ENCODE peak calls at places on chromosomes 5 and 9, in nine cellular contexts. One of them, this sample, is unnamed.
A peak's percentile ranks its signal among the peaks of the same experiment; 100 is the strongest.

GRCh38 chr5:168712280-168712924 is 133.2 kb upstream of the PANK3 start:
- DNase-seq in AG08396: peak; percentile 66
- DNase-seq in activated CD4-positive, alpha-beta T cell treated with anti-CD3 and anti-CD28 coated beads, Interleukin-2, amount 50 U/mL, for 24 hours: no peak
- DNase-seq in NCI-H345: no peak
- DNase-seq in central memory CD8-positive, alpha-beta T cell: no peak
- DNase-seq in stimulated activated CD8-positive, alpha-beta memory T cell treated with anti-CD3 and anti-CD28 coated beads, Interleukin-12 subunit alpha, Interleukin-12 subunit beta, amount 100 ng/mL, for 1 hour: no peak
- DNase-seq in activated gamma-delta T cell treated with Interleukin-2 at 50 U/mL for 16 hours: no peak
- DNase-seq in DMS153: no peak
- DNase-seq in aorta: peak; percentile 67
- DNase-seq in this sample: no peak

GRCh38 chr5:115069087-115069968 is 100.4 kb downstream of the TRIM36 start:
- DNase-seq in AG08396: peak; percentile 39
- DNase-seq in activated CD4-positive, alpha-beta T cell treated with anti-CD3 and anti-CD28 coated beads, Interleukin-2, amount 50 U/mL, for 24 hours: no peak
- DNase-seq in NCI-H345: peak; percentile 7
- DNase-seq in central memory CD8-positive, alpha-beta T cell: no peak
- DNase-seq in stimulated activated CD8-positive, alpha-beta memory T cell treated with anti-CD3 and anti-CD28 coated beads, Interleukin-12 subunit alpha, Interleukin-12 subunit beta, amount 100 ng/mL, for 1 hour: no peak
- DNase-seq in activated gamma-delta T cell treated with Interleukin-2 at 50 U/mL for 16 hours: no peak
- DNase-seq in DMS153: no peak
- DNase-seq in aorta: no peak
- DNase-seq in this sample: no peak

GRCh38 chr5:67528953-67529352 is 332.4 kb upstream of the CD180 start:
- DNase-seq in AG08396: no peak
- DNase-seq in activated CD4-positive, alpha-beta T cell treated with anti-CD3 and anti-CD28 coated beads, Interleukin-2, amount 50 U/mL, for 24 hours: no peak
- DNase-seq in NCI-H345: no peak
- DNase-seq in central memory CD8-positive, alpha-beta T cell: no peak
- DNase-seq in stimulated activated CD8-positive, alpha-beta memory T cell treated with anti-CD3 and anti-CD28 coated beads, Interleukin-12 subunit alpha, Interleukin-12 subunit beta, amount 100 ng/mL, for 1 hour: no peak
- DNase-seq in activated gamma-delta T cell treated with Interleukin-2 at 50 U/mL for 16 hours: no peak
- DNase-seq in DMS153: no peak
- DNase-seq in aorta: no peak
- DNase-seq in this sample: no peak

GRCh38 chr5:178284095-178284675 is 51.6 kb upstream of the PHYKPL start:
- DNase-seq in AG08396: no peak
- DNase-seq in activated CD4-positive, alpha-beta T cell treated with anti-CD3 and anti-CD28 coated beads, Interleukin-2, amount 50 U/mL, for 24 hours: no peak
- DNase-seq in NCI-H345: no peak
- DNase-seq in central memory CD8-positive, alpha-beta T cell: no peak
- DNase-seq in stimulated activated CD8-positive, alpha-beta memory T cell treated with anti-CD3 and anti-CD28 coated beads, Interleukin-12 subunit alpha, Interleukin-12 subunit beta, amount 100 ng/mL, for 1 hour: no peak
- DNase-seq in activated gamma-delta T cell treated with Interleukin-2 at 50 U/mL for 16 hours: no peak
- DNase-seq in DMS153: no peak
- DNase-seq in aorta: no peak
- DNase-seq in this sample: no peak

GRCh38 chr9:93955356-93956182 is 414 bp upstream of the BARX1 start:
- DNase-seq in AG08396: no peak
- DNase-seq in activated CD4-positive, alpha-beta T cell treated with anti-CD3 and anti-CD28 coated beads, Interleukin-2, amount 50 U/mL, for 24 hours: no peak
- DNase-seq in NCI-H345: peak; percentile 66
- DNase-seq in central memory CD8-positive, alpha-beta T cell: no peak
- DNase-seq in stimulated activated CD8-positive, alpha-beta memory T cell treated with anti-CD3 and anti-CD28 coated beads, Interleukin-12 subunit alpha, Interleukin-12 subunit beta, amount 100 ng/mL, for 1 hour: no peak
- DNase-seq in activated gamma-delta T cell treated with Interleukin-2 at 50 U/mL for 16 hours: no peak
- DNase-seq in DMS153: no peak
- DNase-seq in aorta: no peak
- DNase-seq in this sample: peak; percentile 77

GRCh38 chr9:137176302-137177182 is 4.7 kb upstream of the TMEM210 start:
- DNase-seq in AG08396: peak; percentile 79
- DNase-seq in activated CD4-positive, alpha-beta T cell treated with anti-CD3 and anti-CD28 coated beads, Interleukin-2, amount 50 U/mL, for 24 hours: no peak
- DNase-seq in NCI-H345: no peak
- DNase-seq in central memory CD8-positive, alpha-beta T cell: no peak
- DNase-seq in stimulated activated CD8-positive, alpha-beta memory T cell treated with anti-CD3 and anti-CD28 coated beads, Interleukin-12 subunit alpha, Interleukin-12 subunit beta, amount 100 ng/mL, for 1 hour: no peak
- DNase-seq in activated gamma-delta T cell treated with Interleukin-2 at 50 U/mL for 16 hours: no peak
- DNase-seq in DMS153: peak; percentile 16
- DNase-seq in aorta: no peak
- DNase-seq in this sample: peak; percentile 15

GRCh38 chr9:37801287-37801850 is 772 bp downstream of the DCAF10 start:
- DNase-seq in AG08396: peak; percentile 59
- DNase-seq in activated CD4-positive, alpha-beta T cell treated with anti-CD3 and anti-CD28 coated beads, Interleukin-2, amount 50 U/mL, for 24 hours: no peak
- DNase-seq in NCI-H345: no peak
- DNase-seq in central memory CD8-positive, alpha-beta T cell: no peak
- DNase-seq in stimulated activated CD8-positive, alpha-beta memory T cell treated with anti-CD3 and anti-CD28 coated beads, Interleukin-12 subunit alpha, Interleukin-12 subunit beta, amount 100 ng/mL, for 1 hour: no peak
- DNase-seq in activated gamma-delta T cell treated with Interleukin-2 at 50 U/mL for 16 hours: peak; percentile 10
- DNase-seq in DMS153: no peak
- DNase-seq in aorta: no peak
- DNase-seq in this sample: no peak

GRCh38 chr5:142000709-142001484 is 11.9 kb downstream of the GNPDA1 start:
- DNase-seq in AG08396: no peak
- DNase-seq in activated CD4-positive, alpha-beta T cell treated with anti-CD3 and anti-CD28 coated beads, Interleukin-2, amount 50 U/mL, for 24 hours: no peak
- DNase-seq in NCI-H345: no peak
- DNase-seq in central memory CD8-positive, alpha-beta T cell: no peak
- DNase-seq in stimulated activated CD8-positive, alpha-beta memory T cell treated with anti-CD3 and anti-CD28 coated beads, Interleukin-12 subunit alpha, Interleukin-12 subunit beta, amount 100 ng/mL, for 1 hour: no peak
- DNase-seq in activated gamma-delta T cell treated with Interleukin-2 at 50 U/mL for 16 hours: no peak
- DNase-seq in DMS153: no peak
- DNase-seq in aorta: no peak
- DNase-seq in this sample: no peak

GRCh38 chr9:32992596-32993238 is 8.7 kb downstream of the APTX start:
- DNase-seq in AG08396: no peak
- DNase-seq in activated CD4-positive, alpha-beta T cell treated with anti-CD3 and anti-CD28 coated beads, Interleukin-2, amount 50 U/mL, for 24 hours: no peak
- DNase-seq in NCI-H345: no peak
- DNase-seq in central memory CD8-positive, alpha-beta T cell: no peak
- DNase-seq in stimulated activated CD8-positive, alpha-beta memory T cell treated with anti-CD3 and anti-CD28 coated beads, Interleukin-12 subunit alpha, Interleukin-12 subunit beta, amount 100 ng/mL, for 1 hour: no peak
- DNase-seq in activated gamma-delta T cell treated with Interleukin-2 at 50 U/mL for 16 hours: no peak
- DNase-seq in DMS153: no peak
- DNase-seq in aorta: no peak
- DNase-seq in this sample: no peak

GRCh38 chr5:149820536-149821503 is 90.7 kb downstream of the PPARGC1B start:
- DNase-seq in AG08396: no peak
- DNase-seq in activated CD4-positive, alpha-beta T cell treated with anti-CD3 and anti-CD28 coated beads, Interleukin-2, amount 50 U/mL, for 24 hours: no peak
- DNase-seq in NCI-H345: no peak
- DNase-seq in central memory CD8-positive, alpha-beta T cell: no peak
- DNase-seq in stimulated activated CD8-positive, alpha-beta memory T cell treated with anti-CD3 and anti-CD28 coated beads, Interleukin-12 subunit alpha, Interleukin-12 subunit beta, amount 100 ng/mL, for 1 hour: no peak
- DNase-seq in activated gamma-delta T cell treated with Interleukin-2 at 50 U/mL for 16 hours: no peak
- DNase-seq in DMS153: no peak
- DNase-seq in aorta: peak; percentile 21
- DNase-seq in this sample: no peak

GRCh38 chr5:135891804-135892203 is 3.8 kb downstream of the IL9 start:
- DNase-seq in AG08396: no peak
- DNase-seq in activated CD4-positive, alpha-beta T cell treated with anti-CD3 and anti-CD28 coated beads, Interleukin-2, amount 50 U/mL, for 24 hours: no peak
- DNase-seq in NCI-H345: no peak
- DNase-seq in central memory CD8-positive, alpha-beta T cell: no peak
- DNase-seq in stimulated activated CD8-positive, alpha-beta memory T cell treated with anti-CD3 and anti-CD28 coated beads, Interleukin-12 subunit alpha, Interleukin-12 subunit beta, amount 100 ng/mL, for 1 hour: no peak
- DNase-seq in activated gamma-delta T cell treated with Interleukin-2 at 50 U/mL for 16 hours: no peak
- DNase-seq in DMS153: no peak
- DNase-seq in aorta: no peak
- DNase-seq in this sample: no peak

GRCh38 chr5:89230178-89230577 is 347.2 kb upstream of the MEF2C start:
- DNase-seq in AG08396: no peak
- DNase-seq in activated CD4-positive, alpha-beta T cell treated with anti-CD3 and anti-CD28 coated beads, Interleukin-2, amount 50 U/mL, for 24 hours: no peak
- DNase-seq in NCI-H345: no peak
- DNase-seq in central memory CD8-positive, alpha-beta T cell: no peak
- DNase-seq in stimulated activated CD8-positive, alpha-beta memory T cell treated with anti-CD3 and anti-CD28 coated beads, Interleukin-12 subunit alpha, Interleukin-12 subunit beta, amount 100 ng/mL, for 1 hour: no peak
- DNase-seq in activated gamma-delta T cell treated with Interleukin-2 at 50 U/mL for 16 hours: no peak
- DNase-seq in DMS153: no peak
- DNase-seq in aorta: peak; percentile 34
- DNase-seq in this sample: no peak

GRCh38 chr9:132200706-132201105 is 38.8 kb downstream of the NTNG2 start:
- DNase-seq in AG08396: no peak
- DNase-seq in activated CD4-positive, alpha-beta T cell treated with anti-CD3 and anti-CD28 coated beads, Interleukin-2, amount 50 U/mL, for 24 hours: no peak
- DNase-seq in NCI-H345: no peak
- DNase-seq in central memory CD8-positive, alpha-beta T cell: no peak
- DNase-seq in stimulated activated CD8-positive, alpha-beta memory T cell treated with anti-CD3 and anti-CD28 coated beads, Interleukin-12 subunit alpha, Interleukin-12 subunit beta, amount 100 ng/mL, for 1 hour: no peak
- DNase-seq in activated gamma-delta T cell treated with Interleukin-2 at 50 U/mL for 16 hours: no peak
- DNase-seq in DMS153: no peak
- DNase-seq in aorta: no peak
- DNase-seq in this sample: no peak

GRCh38 chr5:77211013-77211690 is 672 bp downstream of the PDE8B start:
- DNase-seq in AG08396: no peak
- DNase-seq in activated CD4-positive, alpha-beta T cell treated with anti-CD3 and anti-CD28 coated beads, Interleukin-2, amount 50 U/mL, for 24 hours: no peak
- DNase-seq in NCI-H345: peak; percentile 24
- DNase-seq in central memory CD8-positive, alpha-beta T cell: no peak
- DNase-seq in stimulated activated CD8-positive, alpha-beta memory T cell treated with anti-CD3 and anti-CD28 coated beads, Interleukin-12 subunit alpha, Interleukin-12 subunit beta, amount 100 ng/mL, for 1 hour: no peak
- DNase-seq in activated gamma-delta T cell treated with Interleukin-2 at 50 U/mL for 16 hours: no peak
- DNase-seq in DMS153: no peak
- DNase-seq in aorta: no peak
- DNase-seq in this sample: no peak

GRCh38 chr9:123550012-123550411 is 194.0 kb downstream of the CRB2 start:
- DNase-seq in AG08396: no peak
- DNase-seq in activated CD4-positive, alpha-beta T cell treated with anti-CD3 and anti-CD28 coated beads, Interleukin-2, amount 50 U/mL, for 24 hours: no peak
- DNase-seq in NCI-H345: peak; percentile 23
- DNase-seq in central memory CD8-positive, alpha-beta T cell: no peak
- DNase-seq in stimulated activated CD8-positive, alpha-beta memory T cell treated with anti-CD3 and anti-CD28 coated beads, Interleukin-12 subunit alpha, Interleukin-12 subunit beta, amount 100 ng/mL, for 1 hour: no peak
- DNase-seq in activated gamma-delta T cell treated with Interleukin-2 at 50 U/mL for 16 hours: no peak
- DNase-seq in DMS153: peak; percentile 58
- DNase-seq in aorta: no peak
- DNase-seq in this sample: no peak

GRCh38 chr5:180126716-180127681 is 55.4 kb upstream of the RNF130 start:
- DNase-seq in AG08396: peak; percentile 83
- DNase-seq in activated CD4-positive, alpha-beta T cell treated with anti-CD3 and anti-CD28 coated beads, Interleukin-2, amount 50 U/mL, for 24 hours: no peak
- DNase-seq in NCI-H345: peak; percentile 33
- DNase-seq in central memory CD8-positive, alpha-beta T cell: no peak
- DNase-seq in stimulated activated CD8-positive, alpha-beta memory T cell treated with anti-CD3 and anti-CD28 coated beads, Interleukin-12 subunit alpha, Interleukin-12 subunit beta, amount 100 ng/mL, for 1 hour: peak; percentile 15
- DNase-seq in activated gamma-delta T cell treated with Interleukin-2 at 50 U/mL for 16 hours: peak; percentile 24
- DNase-seq in DMS153: no peak
- DNase-seq in aorta: no peak
- DNase-seq in this sample: no peak